ENCODE peak calls at places on chromosomes 16 and 17, in ten cellular contexts. F, A, K, O, U, X, S, D, M and Y are unnamed samples.

GRCh38 chr17:73342057-73342522 is 30.3 kb upstream of the CDC42EP4 start:
- DNase-seq in M (peak; percentile 67), U (peak; percentile 41), S (no peak), D (peak; percentile 96), A (no peak), O (no peak), F (no peak), X (peak; percentile 89), K (no peak), Y (peak; percentile 89)

GRCh38 chr16:2469399-2470233 is 1.5 kb upstream of the NTN3 start:
- DNase-seq in U (no peak), A (no peak), S (no peak), K (no peak), O (no peak), X (no peak), F (no peak), D (peak; percentile 10), M (no peak), Y (no peak)

GRCh38 chr16:58360041-58360634 is 32.1 kb upstream of the GINS3 start:
- DNase-seq in X (no peak), D (no peak), M (no peak), K (no peak), U (no peak), O (no peak), F (no peak), S (no peak), A (no peak), Y (no peak)

GRCh38 chr17:6355196-6355595 is 79.7 kb downstream of the AIPL1 start:
- DNase-seq in U (no peak), M (no peak), S (no peak), X (no peak), O (no peak), K (no peak), D (no peak), F (no peak), A (no peak), Y (no peak)

GRCh38 chr17:43171761-43172487 is 910 bp downstream of the NBR1 start:
- DNase-seq in M (no peak), K (peak; percentile 65), U (no peak), D (peak; percentile 2), F (no peak), A (no peak), O (peak; percentile 97), X (peak; percentile 34), S (no peak), Y (no peak)

GRCh38 chr17:68196394-68197090 is 51.3 kb upstream of the AMZ2 start:
- DNase-seq in D (no peak), O (no peak), X (no peak), U (no peak), K (no peak), A (no peak), S (no peak), M (no peak), F (no peak), Y (no peak)

GRCh38 chr16:89297870-89298545 is 80.5 kb downstream of the ZNF778 start:
- DNase-seq in X (no peak), F (no peak), D (no peak), O (no peak), S (no peak), U (no peak), M (no peak), A (no peak), K (no peak), Y (no peak)

GRCh38 chr16:29926675-29927522 is 873 bp upstream of the KCTD13 start:
- DNase-seq in F (no peak), A (no peak), K (no peak), M (no peak), X (peak; percentile 33), D (peak; percentile 45), S (no peak), U (no peak), O (peak; percentile 7), Y (no peak)

GRCh38 chr16:27367463-27368357 is 34.3 kb upstream of the IL21R start:
- DNase-seq in O (peak; percentile 46), U (peak; percentile 52), M (peak; percentile 82), A (peak; percentile 73), X (peak; percentile 86), K (no peak), D (peak; percentile 47), F (peak; percentile 58), S (peak; percentile 88), Y (peak; percentile 40)

GRCh38 chr17:81483085-81483861 is 29.3 kb downstream of the ACTG1 start:
- DNase-seq in A (no peak), K (no peak), O (no peak), F (no peak), U (peak; percentile 55), D (no peak), M (peak; percentile 68), S (no peak), X (no peak), Y (no peak)

GRCh38 chr16:77374384-77374783 is 60.5 kb downstream of the ADAMTS18 start:
- DNase-seq in K (no peak), D (no peak), O (no peak), S (no peak), M (no peak), X (peak; percentile 74), U (no peak), A (no peak), F (no peak), Y (no peak)

GRCh38 chr16:56841233-56841632 is 23.8 kb upstream of the SLC12A3 start:
- DNase-seq in S (no peak), D (no peak), X (no peak), A (no peak), K (no peak), M (no peak), O (peak; percentile 59), F (no peak), U (no peak), Y (no peak)

GRCh38 chr16:69523571-69523970 is 42.2 kb upstream of the NFAT5 start:
- DNase-seq in F (no peak), A (no peak), O (no peak), S (no peak), U (no peak), X (no peak), D (no peak), M (no peak), K (no peak), Y (no peak)

GRCh38 chr16:88926374-88926990 is 50.5 kb downstream of the CBFA2T3 start:
- DNase-seq in S (no peak), K (no peak), O (no peak), M (no peak), F (no peak), X (no peak), U (no peak), D (no peak), A (no peak), Y (no peak)

GRCh38 chr17:51850206-51850605 is 308.3 kb downstream of the CA10 start:
- DNase-seq in D (no peak), M (no peak), O (no peak), S (no peak), X (peak; percentile 41), U (no peak), F (no peak), A (no peak), K (no peak), Y (no peak)

GRCh38 chr17:30091771-30092170 is 24.8 kb upstream of the NSRP1 start:
- DNase-seq in X (no peak), O (peak; percentile 83), D (no peak), K (no peak), M (no peak), A (no peak), S (no peak), F (no peak), U (no peak), Y (no peak)

GRCh38 chr17:80927791-80928216 is 63.8 kb upstream of the CHMP6 start:
- DNase-seq in U (no peak), X (no peak), F (no peak), O (no peak), D (no peak), A (no peak), M (no peak), S (no peak), K (no peak), Y (no peak)

GRCh38 chr16:31508706-31509523 is 724 bp upstream of the RUSF1 start:
- DNase-seq in X (no peak), F (no peak), K (no peak), D (no peak), M (no peak), O (peak; percentile 33), U (no peak), S (no peak), A (no peak), Y (no peak)

GRCh38 chr16:2773188-2773968 is 3.7 kb downstream of the ELOB start:
- DNase-seq in K (no peak), O (peak; percentile 46), X (no peak), M (no peak), D (no peak), F (no peak), S (no peak), U (no peak), A (no peak), Y (no peak)

GRCh38 chr17:76474238-76474637 is 6.8 kb downstream of the AANAT start:
- DNase-seq in X (no peak), U (no peak), A (no peak), F (no peak), D (no peak), K (no peak), O (no peak), S (no peak), M (no peak), Y (no peak)

GRCh38 chr16:71255721-71256120 is 25.2 kb upstream of the HYDIN start:
- DNase-seq in X (no peak), K (no peak), F (no peak), O (no peak), S (no peak), U (peak; percentile 22), M (no peak), A (no peak), D (peak; percentile 75), Y (no peak)

GRCh38 chr17:57135026-57135747 is 50.1 kb downstream of the AKAP1 start:
- DNase-seq in M (no peak), D (no peak), U (no peak), X (no peak), S (no peak), F (no peak), K (no peak), A (no peak), O (no peak), Y (no peak)

GRCh38 chr16:31016018-31016417 is 5.6 kb upstream of the STX1B start:
- DNase-seq in F (no peak), S (no peak), O (no peak), A (no peak), K (no peak), X (no peak), D (no peak), M (no peak), U (no peak), Y (no peak)

GRCh38 chr16:89115216-89115949 is 21.7 kb downstream of the ACSF3 start:
- DNase-seq in K (peak; percentile 15), S (peak; percentile 89), D (peak; percentile 48), U (no peak), F (peak; percentile 66), A (peak; percentile 86), X (no peak), O (no peak), M (peak; percentile 74), Y (peak; percentile 21)